ENCODE peak calls at places on chromosomes 5 and 9, in four cellular contexts. R is NCI-H2029 treated with DMSO at 0.1 percent for 48 hours, F is foreskin melanocyte, D is T1000. G is an unnamed sample.

GRCh38 chr5:42360641-42361320 is 62.5 kb upstream of the GHR start:
- DNase-seq in F (no peak), R (no peak), D (no peak), G (no peak)

GRCh38 chr9:35406183-35406959 is 83.5 kb upstream of the RUSC2 start:
- DNase-seq in R (no peak), D (no peak), F (no peak), G (no peak)

GRCh38 chr5:573976-574375 is 38.2 kb upstream of the CEP72 start:
- DNase-seq in F (no peak), R (no peak), D (no peak), G (no peak)

GRCh38 chr5:174311121-174311520 is 265.6 kb downstream of the NSG2 start:
- DNase-seq in R (no peak), F (no peak), D (no peak), G (no peak)

GRCh38 chr5:96880402-96881164 is 4.3 kb downstream of the ERAP2 start:
- DNase-seq in F (no peak), R (no peak), D (no peak), G (no peak)

GRCh38 chr9:113446323-113446740 is 17.2 kb upstream of the RGS3 start:
- DNase-seq in R (peak), F (peak), D (no peak), G (peak)

GRCh38 chr5:107652839-107653607 is 17.7 kb downstream of the EFNA5 start:
- DNase-seq in R (peak), D (no peak), F (peak), G (no peak)

GRCh38 chr9:126677188-126678084 is 63.7 kb downstream of the LMX1B start:
- DNase-seq in R (no peak), F (no peak), D (no peak), G (no peak)

GRCh38 chr9:122392714-122393113 is 21.9 kb downstream of the PTGS1 start:
- DNase-seq in F (no peak), D (no peak), R (no peak), G (peak)

GRCh38 chr5:128395073-128395472 is 143.0 kb downstream of the FBN2 start:
- DNase-seq in R (no peak), F (no peak), D (no peak), G (no peak)

GRCh38 chr5:43573058-43573457 is 16.2 kb upstream of the PAIP1 start:
- DNase-seq in F (no peak), D (no peak), R (no peak), G (peak)

GRCh38 chr9:135990468-135991429 is 29.6 kb upstream of the UBAC1 start:
- DNase-seq in D (no peak), R (peak), F (no peak), G (peak)

GRCh38 chr9:106716820-106717219 is 146.1 kb upstream of the ZNF462 start:
- DNase-seq in F (no peak), R (no peak), D (no peak), G (no peak)

GRCh38 chr9:3028535-3028934 is 184.6 kb upstream of the PUM3 start:
- DNase-seq in F (no peak), R (no peak), D (no peak), G (no peak)

GRCh38 chr9:114448706-114449105 is 56.6 kb downstream of the WHRN start:
- DNase-seq in F (no peak), R (no peak), D (no peak), G (no peak)

GRCh38 chr9:78958887-78959286 is 612.9 kb upstream of the TLE4 start:
- DNase-seq in F (no peak), D (no peak), R (no peak), G (no peak)

GRCh38 chr5:81986126-81986525 is 14.3 kb downstream of the ATG10 start:
- DNase-seq in F (no peak), D (no peak), R (no peak), G (no peak)

GRCh38 chr9:125617087-125617486 is 89.9 kb downstream of the MAPKAP1 start:
- DNase-seq in F (no peak), D (no peak), R (no peak), G (no peak)

GRCh38 chr9:87498816-87499454 is 1.3 kb downstream of the DAPK1 start:
- DNase-seq in F (no peak), D (no peak), R (no peak), G (no peak)

GRCh38 chr5:88939300-88939699 is 56.3 kb upstream of the MEF2C start:
- DNase-seq in D (no peak), F (no peak), R (no peak), G (no peak)

GRCh38 chr5:143601357-143601756 is 197.9 kb upstream of the NR3C1 start:
- DNase-seq in R (no peak), D (no peak), F (no peak), G (no peak)

GRCh38 chr9:130681769-130682489 is 11.7 kb upstream of the EXOSC2 start:
- DNase-seq in F (no peak), D (no peak), R (no peak), G (no peak)

GRCh38 chr5:136200130-136200529 is 7.2 kb upstream of the SMIM32 start:
- DNase-seq in R (no peak), F (no peak), D (no peak), G (no peak)

GRCh38 chr5:1542755-1543154 is 19.0 kb upstream of the LPCAT1 start:
- DNase-seq in R (peak), F (no peak), D (no peak), G (no peak)

GRCh38 chr5:44332360-44332971 is 56.8 kb downstream of the FGF10 start:
- DNase-seq in R (peak), F (peak), D (no peak), G (peak)

GRCh38 chr5:17828709-17829108 is 194.4 kb downstream of the TAF11L14 start:
- DNase-seq in R (no peak), F (no peak), D (no peak), G (no peak)

GRCh38 chr9:1042466-1042865 is 7.7 kb upstream of the DMRT2 start:
- DNase-seq in R (no peak), D (no peak), F (no peak), G (no peak)

GRCh38 chr5:141487131-141487530 is 1.8 kb upstream of the PCDHGC5 start:
- DNase-seq in R (no peak), F (no peak), D (no peak), G (no peak)

GRCh38 chr5:147751-148150 is 43.5 kb upstream of the LRRC14B start:
- DNase-seq in R (no peak), D (no peak), F (no peak), G (no peak)

GRCh38 chr5:15168397-15168796 is 296.8 kb upstream of the ANKH start:
- DNase-seq in D (no peak), F (no peak), R (no peak), G (no peak)

GRCh38 chr5:31530541-31531265 is 1.2 kb downstream of the DROSHA start:
- DNase-seq in D (no peak), R (no peak), F (peak), G (no peak)

GRCh38 chr5:124670672-124671592 is 75.5 kb downstream of the ZNF608 start:
- DNase-seq in R (no peak), D (no peak), F (peak), G (no peak)

GRCh38 chr9:115517335-115518075 is 399.5 kb upstream of the TNC start:
- DNase-seq in D (no peak), F (no peak), R (no peak), G (no peak)

GRCh38 chr9:117704024-117704575 is at the start of gene TLR4:
- DNase-seq in R (no peak), D (peak), F (peak), G (peak)

GRCh38 chr9:93827545-93828330 is 127.4 kb downstream of the BARX1 start:
- DNase-seq in R (no peak), F (peak), D (no peak), G (peak)